ENCODE peak calls at places on chromosomes 7 and 10, in six cellular contexts. Y, K, C, D, F and H are unnamed samples.

GRCh38 chr10:71975087-71975890 is 11.1 kb downstream of the CHST3 start:
- DNase-seq in Y (no peak), K (peak), C (peak), D (no peak), F (no peak), H (no peak)

GRCh38 chr7:142401951-142402350 is 144.1 kb upstream of the PRSS58 start:
- DNase-seq in Y (no peak), K (no peak), C (no peak), D (no peak), F (no peak), H (no peak)

GRCh38 chr10:49083256-49083655 is 32.1 kb downstream of the VSTM4 start:
- DNase-seq in Y (no peak), K (no peak), C (no peak), D (no peak), F (no peak), H (no peak)

GRCh38 chr10:102776779-102777417 is 33.1 kb downstream of the WBP1L start:
- DNase-seq in Y (peak), K (no peak), C (no peak), D (no peak), F (no peak), H (no peak)

GRCh38 chr10:100742936-100743335 is 2.4 kb upstream of the PAX2 start:
- DNase-seq in Y (no peak), K (no peak), C (no peak), D (no peak), F (no peak), H (no peak)

GRCh38 chr10:36817898-36818297 is 307.5 kb upstream of the ANKRD30A start:
- DNase-seq in Y (no peak), K (no peak), C (no peak), D (no peak), F (no peak), H (no peak)

GRCh38 chr10:103803941-103804340 is 51.4 kb downstream of the SH3PXD2A start:
- DNase-seq in Y (no peak), K (no peak), C (no peak), D (no peak), F (no peak), H (no peak)

GRCh38 chr10:14240253-14241189 is 90.2 kb downstream of the FRMD4A start:
- DNase-seq in Y (no peak), K (peak), C (no peak), D (no peak), F (no peak), H (no peak)

GRCh38 chr7:44398506-44398905 is 73.1 kb upstream of the CAMK2B start:
- DNase-seq in Y (no peak), K (no peak), C (no peak), D (no peak), F (no peak), H (no peak)

GRCh38 chr7:137328389-137329120 is 15.0 kb downstream of the PTN start:
- DNase-seq in Y (no peak), K (no peak), C (no peak), D (no peak), F (no peak), H (no peak)

GRCh38 chr7:12647364-12648219 is 39.8 kb upstream of the ARL4A start:
- DNase-seq in Y (no peak), K (no peak), C (peak), D (no peak), F (no peak), H (no peak)

GRCh38 chr10:132231656-132232552 is 45.2 kb downstream of the DPYSL4 start:
- DNase-seq in Y (no peak), K (no peak), C (no peak), D (peak), F (no peak), H (no peak)

GRCh38 chr10:132967540-132967939 is 25.2 kb upstream of the CFAP46 start:
- DNase-seq in Y (no peak), K (no peak), C (peak), D (no peak), F (no peak), H (no peak)

GRCh38 chr10:96242822-96243221 is 28.5 kb downstream of the BLNK start:
- DNase-seq in Y (no peak), K (no peak), C (no peak), D (no peak), F (no peak), H (no peak)

GRCh38 chr10:102644646-102645387 is 538 bp downstream of the TRIM8 start:
- DNase-seq in Y (peak), K (peak), C (peak), D (peak), F (peak), H (peak)

GRCh38 chr10:114575417-114576131 is 82.5 kb downstream of the ABLIM1 start:
- DNase-seq in Y (no peak), K (no peak), C (no peak), D (no peak), F (no peak), H (no peak)